ENCODE peak calls at places on chromosomes 7 and 10, in nine cellular contexts. T, U, D, Y, C, H, X, M and G are unnamed samples.
A peak's percentile ranks its signal among the peaks of the same experiment; 100 is the strongest.

GRCh38 chr10:96613565-96613964 is 26.8 kb upstream of the TM9SF3 start:
- DNase-seq in T (no peak), H (no peak), C (no peak), U (no peak), D (no peak), X (no peak), M (no peak), Y (no peak), G (no peak)

GRCh38 chr10:105691811-105692210 is 1050.7 kb downstream of the SORCS3 start:
- DNase-seq in H (no peak), U (no peak), T (peak; percentile 11), C (no peak), Y (no peak), M (no peak), D (no peak), X (no peak), G (peak; percentile 88)

GRCh38 chr7:71976670-71977069 is 435.5 kb downstream of the CALN1 start:
- DNase-seq in H (no peak), C (no peak), M (no peak), U (no peak), T (no peak), X (no peak), Y (no peak), D (no peak), G (no peak)

GRCh38 chr10:29784175-29784773 is 149.5 kb upstream of the SVIL start:
- DNase-seq in D (peak; percentile 78), C (no peak), U (no peak), Y (no peak), M (no peak), X (peak; percentile 55), H (no peak), T (peak; percentile 31), G (peak; percentile 88)

GRCh38 chr7:7922684-7923385 is 45.8 kb upstream of the GLCCI1 start:
- DNase-seq in T (no peak), M (no peak), C (no peak), Y (no peak), X (no peak), U (no peak), D (no peak), H (no peak), G (no peak)

GRCh38 chr10:83917519-83918506 is 221.5 kb upstream of the GHITM start:
- DNase-seq in D (no peak), X (no peak), C (no peak), T (peak; percentile 64), H (peak; percentile 41), Y (no peak), U (peak; percentile 63), M (no peak), G (peak; percentile 78)

GRCh38 chr7:158409120-158409519 is 178.5 kb downstream of the PTPRN2 start:
- DNase-seq in C (peak; percentile 52), U (no peak), M (no peak), X (no peak), H (no peak), Y (no peak), D (no peak), T (no peak), G (no peak)

GRCh38 chr7:93097388-93097787 is 20.4 kb downstream of the SAMD9 start:
- DNase-seq in H (no peak), U (no peak), X (no peak), T (no peak), Y (no peak), M (no peak), C (peak; percentile 54), D (no peak), G (no peak)

GRCh38 chr10:110141185-110141584 is 66.2 kb upstream of the MXI1 start:
- DNase-seq in M (no peak), H (no peak), T (no peak), Y (no peak), C (no peak), D (no peak), X (no peak), U (no peak), G (no peak)

GRCh38 chr10:63467833-63468232 is 2.1 kb upstream of the JMJD1C start:
- DNase-seq in H (no peak), D (no peak), X (no peak), M (no peak), Y (no peak), T (no peak), C (no peak), U (no peak), G (no peak)

GRCh38 chr7:149610441-149611011 is 112.9 kb upstream of the ZNF746 start:
- DNase-seq in X (no peak), C (no peak), H (no peak), D (no peak), Y (no peak), T (no peak), M (no peak), U (no peak), G (no peak)